ENCODE peak calls at places on chromosomes 6 and 20, in ten cellular contexts. One of them, this sample, is unnamed.
A peak's percentile ranks its signal among the peaks of the same experiment; 100 is the strongest.

GRCh38 chr6:149031545-149032317 is 284.9 kb downstream of the UST start:
- DNase-seq in OCI-LY7: no peak
- DNase-seq in stomach: no peak
- DNase-seq in adrenal gland: peak; percentile 85
- DNase-seq in upper lobe of right lung: no peak
- DNase-seq in CD4-positive, CD25-positive, alpha-beta regulatory T cell: no peak
- DNase-seq in fibroblast of lung: peak; percentile 90
- DNase-seq in H9: no peak
- DNase-seq in A549: peak; percentile 91
- DNase-seq in body of pancreas: no peak
- DNase-seq in this sample: peak; percentile 53

GRCh38 chr6:35725721-35726438 is 11.0 kb upstream of the ARMC12 start:
- DNase-seq in OCI-LY7: peak; percentile 34
- DNase-seq in stomach: peak; percentile 84
- DNase-seq in adrenal gland: peak; percentile 77
- DNase-seq in upper lobe of right lung: peak; percentile 86
- DNase-seq in CD4-positive, CD25-positive, alpha-beta regulatory T cell: no peak
- DNase-seq in fibroblast of lung: peak; percentile 88
- DNase-seq in H9: no peak
- DNase-seq in A549: peak; percentile 36
- DNase-seq in body of pancreas: peak; percentile 85
- DNase-seq in this sample: peak; percentile 73

GRCh38 chr20:20548527-20549266 is 163.7 kb downstream of the RALGAPA2 start:
- DNase-seq in OCI-LY7: no peak
- DNase-seq in stomach: peak; percentile 46
- DNase-seq in adrenal gland: no peak
- DNase-seq in upper lobe of right lung: no peak
- DNase-seq in CD4-positive, CD25-positive, alpha-beta regulatory T cell: no peak
- DNase-seq in fibroblast of lung: no peak
- DNase-seq in H9: no peak
- DNase-seq in A549: no peak
- DNase-seq in body of pancreas: peak; percentile 74
- DNase-seq in this sample: no peak

GRCh38 chr6:46734867-46735719 is at the start of gene PLA2G7:
- DNase-seq in OCI-LY7: no peak
- DNase-seq in stomach: no peak
- DNase-seq in adrenal gland: peak; percentile 26
- DNase-seq in upper lobe of right lung: peak; percentile 71
- DNase-seq in CD4-positive, CD25-positive, alpha-beta regulatory T cell: no peak
- DNase-seq in fibroblast of lung: peak; percentile 16
- DNase-seq in H9: peak; percentile 63
- DNase-seq in A549: peak; percentile 6
- DNase-seq in body of pancreas: peak; percentile 22
- DNase-seq in this sample: peak; percentile 33

GRCh38 chr6:134421496-134421895 is 103.6 kb upstream of the SGK1 start:
- DNase-seq in OCI-LY7: no peak
- DNase-seq in stomach: no peak
- DNase-seq in adrenal gland: no peak
- DNase-seq in upper lobe of right lung: no peak
- DNase-seq in CD4-positive, CD25-positive, alpha-beta regulatory T cell: no peak
- DNase-seq in fibroblast of lung: peak; percentile 79
- DNase-seq in H9: no peak
- DNase-seq in A549: no peak
- DNase-seq in body of pancreas: no peak
- DNase-seq in this sample: no peak

GRCh38 chr6:45812937-45813336 is 202.7 kb downstream of the CLIC5 start:
- DNase-seq in OCI-LY7: no peak
- DNase-seq in stomach: no peak
- DNase-seq in adrenal gland: no peak
- DNase-seq in upper lobe of right lung: no peak
- DNase-seq in CD4-positive, CD25-positive, alpha-beta regulatory T cell: no peak
- DNase-seq in fibroblast of lung: peak; percentile 66
- DNase-seq in H9: no peak
- DNase-seq in A549: no peak
- DNase-seq in body of pancreas: no peak
- DNase-seq in this sample: no peak

GRCh38 chr6:156826290-156826955 is 49.2 kb downstream of the ARID1B start:
- DNase-seq in OCI-LY7: no peak
- DNase-seq in stomach: no peak
- DNase-seq in adrenal gland: no peak
- DNase-seq in upper lobe of right lung: peak; percentile 70
- DNase-seq in CD4-positive, CD25-positive, alpha-beta regulatory T cell: no peak
- DNase-seq in fibroblast of lung: no peak
- DNase-seq in H9: no peak
- DNase-seq in A549: no peak
- DNase-seq in body of pancreas: peak; percentile 20
- DNase-seq in this sample: no peak

GRCh38 chr6:149990672-149991402 is 27.1 kb downstream of the ULBP1 start:
- DNase-seq in OCI-LY7: peak; percentile 29
- DNase-seq in stomach: no peak
- DNase-seq in adrenal gland: no peak
- DNase-seq in upper lobe of right lung: no peak
- DNase-seq in CD4-positive, CD25-positive, alpha-beta regulatory T cell: no peak
- DNase-seq in fibroblast of lung: no peak
- DNase-seq in H9: no peak
- DNase-seq in A549: no peak
- DNase-seq in body of pancreas: no peak
- DNase-seq in this sample: no peak

GRCh38 chr20:24981282-24981681 is 11.3 kb downstream of the APMAP start:
- DNase-seq in OCI-LY7: no peak
- DNase-seq in stomach: no peak
- DNase-seq in adrenal gland: no peak
- DNase-seq in upper lobe of right lung: no peak
- DNase-seq in CD4-positive, CD25-positive, alpha-beta regulatory T cell: no peak
- DNase-seq in fibroblast of lung: no peak
- DNase-seq in H9: peak; percentile 3
- DNase-seq in A549: no peak
- DNase-seq in body of pancreas: no peak
- DNase-seq in this sample: no peak

GRCh38 chr20:47847882-47848485 is 62.7 kb upstream of the SULF2 start:
- DNase-seq in OCI-LY7: no peak
- DNase-seq in stomach: no peak
- DNase-seq in adrenal gland: no peak
- DNase-seq in upper lobe of right lung: no peak
- DNase-seq in CD4-positive, CD25-positive, alpha-beta regulatory T cell: no peak
- DNase-seq in fibroblast of lung: no peak
- DNase-seq in H9: no peak
- DNase-seq in A549: no peak
- DNase-seq in body of pancreas: no peak
- DNase-seq in this sample: no peak

GRCh38 chr6:134553941-134554340 is 236.0 kb upstream of the SGK1 start:
- DNase-seq in OCI-LY7: no peak
- DNase-seq in stomach: no peak
- DNase-seq in adrenal gland: no peak
- DNase-seq in upper lobe of right lung: no peak
- DNase-seq in CD4-positive, CD25-positive, alpha-beta regulatory T cell: no peak
- DNase-seq in fibroblast of lung: peak; percentile 85
- DNase-seq in H9: no peak
- DNase-seq in A549: no peak
- DNase-seq in body of pancreas: no peak
- DNase-seq in this sample: no peak

GRCh38 chr6:23647045-23647444 is 479.0 kb upstream of the NRSN1 start:
- DNase-seq in OCI-LY7: no peak
- DNase-seq in stomach: no peak
- DNase-seq in adrenal gland: no peak
- DNase-seq in upper lobe of right lung: no peak
- DNase-seq in CD4-positive, CD25-positive, alpha-beta regulatory T cell: no peak
- DNase-seq in fibroblast of lung: no peak
- DNase-seq in H9: no peak
- DNase-seq in A549: no peak
- DNase-seq in body of pancreas: no peak
- DNase-seq in this sample: no peak

GRCh38 chr6:82143041-82143481 is 104.5 kb downstream of the IBTK start:
- DNase-seq in OCI-LY7: no peak
- DNase-seq in stomach: no peak
- DNase-seq in adrenal gland: no peak
- DNase-seq in upper lobe of right lung: no peak
- DNase-seq in CD4-positive, CD25-positive, alpha-beta regulatory T cell: no peak
- DNase-seq in fibroblast of lung: peak; percentile 37
- DNase-seq in H9: no peak
- DNase-seq in A549: no peak
- DNase-seq in body of pancreas: no peak
- DNase-seq in this sample: no peak

GRCh38 chr20:64234291-64234791 is 21.2 kb upstream of the PCMTD2 start:
- DNase-seq in OCI-LY7: no peak
- DNase-seq in stomach: no peak
- DNase-seq in adrenal gland: no peak
- DNase-seq in upper lobe of right lung: peak; percentile 36
- DNase-seq in CD4-positive, CD25-positive, alpha-beta regulatory T cell: no peak
- DNase-seq in fibroblast of lung: no peak
- DNase-seq in H9: no peak
- DNase-seq in A549: no peak
- DNase-seq in body of pancreas: no peak
- DNase-seq in this sample: peak; percentile 15

GRCh38 chr6:107218142-107218541 is 102.8 kb upstream of the BEND3 start:
- DNase-seq in OCI-LY7: peak; percentile 5
- DNase-seq in stomach: no peak
- DNase-seq in adrenal gland: no peak
- DNase-seq in upper lobe of right lung: no peak
- DNase-seq in CD4-positive, CD25-positive, alpha-beta regulatory T cell: no peak
- DNase-seq in fibroblast of lung: no peak
- DNase-seq in H9: no peak
- DNase-seq in A549: no peak
- DNase-seq in body of pancreas: no peak
- DNase-seq in this sample: no peak

GRCh38 chr6:42727084-42727601 is 4.7 kb upstream of the PRPH2 start:
- DNase-seq in OCI-LY7: no peak
- DNase-seq in stomach: peak; percentile 25
- DNase-seq in adrenal gland: peak; percentile 25
- DNase-seq in upper lobe of right lung: peak; percentile 70
- DNase-seq in CD4-positive, CD25-positive, alpha-beta regulatory T cell: no peak
- DNase-seq in fibroblast of lung: peak; percentile 47
- DNase-seq in H9: peak; percentile 34
- DNase-seq in A549: no peak
- DNase-seq in body of pancreas: peak; percentile 26
- DNase-seq in this sample: peak; percentile 65

GRCh38 chr6:70956451-70957283 is at the start of gene B3GAT2:
- DNase-seq in OCI-LY7: no peak
- DNase-seq in stomach: no peak
- DNase-seq in adrenal gland: no peak
- DNase-seq in upper lobe of right lung: peak; percentile 67
- DNase-seq in CD4-positive, CD25-positive, alpha-beta regulatory T cell: no peak
- DNase-seq in fibroblast of lung: peak; percentile 21
- DNase-seq in H9: peak; percentile 64
- DNase-seq in A549: peak; percentile 0
- DNase-seq in body of pancreas: no peak
- DNase-seq in this sample: peak; percentile 33

GRCh38 chr6:90466191-90466940 is 120.5 kb downstream of the MAP3K7 start:
- DNase-seq in OCI-LY7: no peak
- DNase-seq in stomach: no peak
- DNase-seq in adrenal gland: no peak
- DNase-seq in upper lobe of right lung: no peak
- DNase-seq in CD4-positive, CD25-positive, alpha-beta regulatory T cell: no peak
- DNase-seq in fibroblast of lung: no peak
- DNase-seq in H9: no peak
- DNase-seq in A549: no peak
- DNase-seq in body of pancreas: no peak
- DNase-seq in this sample: no peak

DNA sequence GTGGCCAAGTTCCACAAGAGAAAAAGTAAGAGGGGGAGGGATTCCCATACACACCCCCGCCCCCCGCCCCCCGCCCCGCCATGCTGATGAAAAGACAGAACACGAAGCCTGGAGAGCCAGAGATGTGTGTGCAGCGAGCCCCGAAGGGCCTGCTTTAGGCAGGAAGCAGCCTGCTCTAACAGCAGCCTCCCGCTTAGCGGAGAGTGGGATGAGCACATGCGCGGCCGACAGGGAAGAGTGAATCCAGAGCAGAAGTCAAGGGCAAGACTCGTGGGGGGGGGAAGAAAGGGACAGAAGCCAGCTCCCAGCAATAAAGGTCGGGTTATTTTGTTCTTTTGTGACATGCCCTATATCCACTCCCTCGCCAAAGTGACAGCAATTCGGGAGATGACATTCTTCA is 67.2 kb upstream of the PTGIS start:
- DNase-seq in OCI-LY7: peak; percentile 30
- DNase-seq in stomach: no peak
- DNase-seq in adrenal gland: peak; percentile 86
- DNase-seq in upper lobe of right lung: no peak
- DNase-seq in CD4-positive, CD25-positive, alpha-beta regulatory T cell: no peak
- DNase-seq in fibroblast of lung: peak; percentile 37
- DNase-seq in H9: no peak
- DNase-seq in A549: no peak
- DNase-seq in body of pancreas: no peak
- DNase-seq in this sample: peak; percentile 89
- H3K27ac ChIP-seq in OCI-LY7: peak overlapping the region; percentile 91
- H3K27ac ChIP-seq in stomach: peak overlapping the region; percentile 46
- H3K27ac ChIP-seq in adrenal gland: peak overlapping the region; percentile 44
- H3K27ac ChIP-seq in upper lobe of right lung: no peak overlapping the region
- H3K27ac ChIP-seq in CD4-positive, CD25-positive, alpha-beta regulatory T cell: no peak overlapping the region
- H3K27ac ChIP-seq in fibroblast of lung: no peak overlapping the region
- H3K27ac ChIP-seq in H9: no peak overlapping the region
- H3K27ac ChIP-seq in A549: peak overlapping the region; percentile 17
- H3K27ac ChIP-seq in body of pancreas: no peak overlapping the region
- H3K27ac ChIP-seq in this sample: peak overlapping the region; percentile 77

GRCh38 chr6:87723727-87724078 is 21.7 kb upstream of the AKIRIN2 start:
- DNase-seq in OCI-LY7: no peak
- DNase-seq in stomach: no peak
- DNase-seq in adrenal gland: no peak
- DNase-seq in upper lobe of right lung: no peak
- DNase-seq in CD4-positive, CD25-positive, alpha-beta regulatory T cell: no peak
- DNase-seq in fibroblast of lung: no peak
- DNase-seq in H9: no peak
- DNase-seq in A549: no peak
- DNase-seq in body of pancreas: no peak
- DNase-seq in this sample: no peak
- H3K27ac ChIP-seq in OCI-LY7: no peak overlapping the region
- H3K27ac ChIP-seq in stomach: peak overlapping the region; percentile 46
- H3K27ac ChIP-seq in adrenal gland: no peak overlapping the region
- H3K27ac ChIP-seq in upper lobe of right lung: no peak overlapping the region
- H3K27ac ChIP-seq in CD4-positive, CD25-positive, alpha-beta regulatory T cell: peak overlapping the region; percentile 5
- H3K27ac ChIP-seq in fibroblast of lung: peak overlapping the region; percentile 70
- H3K27ac ChIP-seq in H9: no peak overlapping the region
- H3K27ac ChIP-seq in A549: peak overlapping the region; percentile 93
- H3K27ac ChIP-seq in body of pancreas: peak overlapping the region; percentile 5
- H3K27ac ChIP-seq in this sample: no peak overlapping the region

DNA sequence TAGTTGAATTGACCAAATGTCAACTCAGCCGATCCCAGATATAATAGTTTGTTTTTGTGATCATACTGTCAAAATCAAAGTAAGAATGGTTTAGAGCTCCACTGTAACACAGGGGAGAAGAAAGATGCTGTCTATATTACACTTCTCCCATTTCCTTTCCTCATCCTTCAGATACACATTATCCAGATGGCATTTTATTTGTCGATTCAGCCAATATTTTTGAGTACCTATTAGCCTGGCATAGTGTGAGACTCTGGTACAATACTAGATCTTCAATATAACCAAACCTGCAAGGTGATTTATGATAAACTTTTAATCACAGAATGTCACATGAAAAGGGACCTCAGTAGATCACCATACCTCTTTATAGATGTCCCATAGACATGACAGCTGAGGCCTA is 1.7 kb downstream of the FBXO9 start:
- DNase-seq in OCI-LY7: no peak
- DNase-seq in stomach: no peak
- DNase-seq in adrenal gland: no peak
- DNase-seq in upper lobe of right lung: no peak
- DNase-seq in CD4-positive, CD25-positive, alpha-beta regulatory T cell: no peak
- DNase-seq in fibroblast of lung: no peak
- DNase-seq in H9: no peak
- DNase-seq in A549: no peak
- DNase-seq in body of pancreas: no peak
- DNase-seq in this sample: no peak
- H3K27ac ChIP-seq in OCI-LY7: no peak overlapping the region
- H3K27ac ChIP-seq in stomach: peak overlapping the region; percentile 91
- H3K27ac ChIP-seq in adrenal gland: peak overlapping the region; percentile 6
- H3K27ac ChIP-seq in upper lobe of right lung: no peak overlapping the region
- H3K27ac ChIP-seq in CD4-positive, CD25-positive, alpha-beta regulatory T cell: no peak overlapping the region
- H3K27ac ChIP-seq in fibroblast of lung: no peak overlapping the region
- H3K27ac ChIP-seq in H9: no peak overlapping the region
- H3K27ac ChIP-seq in A549: no peak overlapping the region
- H3K27ac ChIP-seq in body of pancreas: peak overlapping the region; percentile 97
- H3K27ac ChIP-seq in this sample: no peak overlapping the region

GRCh38 chr6:111845441-111845871 is 27.8 kb downstream of the FYN start:
- DNase-seq in OCI-LY7: no peak
- DNase-seq in stomach: no peak
- DNase-seq in adrenal gland: no peak
- DNase-seq in upper lobe of right lung: no peak
- DNase-seq in CD4-positive, CD25-positive, alpha-beta regulatory T cell: no peak
- DNase-seq in fibroblast of lung: no peak
- DNase-seq in H9: no peak
- DNase-seq in A549: no peak
- DNase-seq in body of pancreas: no peak
- DNase-seq in this sample: no peak
- H3K27ac ChIP-seq in OCI-LY7: no peak overlapping the region
- H3K27ac ChIP-seq in stomach: peak overlapping the region; percentile 42
- H3K27ac ChIP-seq in adrenal gland: no peak overlapping the region
- H3K27ac ChIP-seq in upper lobe of right lung: no peak overlapping the region
- H3K27ac ChIP-seq in CD4-positive, CD25-positive, alpha-beta regulatory T cell: peak overlapping the region; percentile 86
- H3K27ac ChIP-seq in fibroblast of lung: no peak overlapping the region
- H3K27ac ChIP-seq in H9: no peak overlapping the region
- H3K27ac ChIP-seq in A549: no peak overlapping the region
- H3K27ac ChIP-seq in body of pancreas: no peak overlapping the region
- H3K27ac ChIP-seq in this sample: no peak overlapping the region

This sample was measured in ovary.